ENCODE peak calls at places on chromosome 20, in seven cellular contexts. T is naive thymus-derived CD8-positive, alpha-beta T cell; S is GM20000; L is NB4; R is AG10803; P is AG04450; M is left cardiac atrium. I is an unnamed sample.

GRCh38 chr20:24684954-24685691 is 215.7 kb downstream of the SYNDIG1 start:
- DNase-seq in T (no peak), S (no peak), L (no peak), R (no peak), P (no peak), M (no peak), I (no peak)

GRCh38 chr20:9440891-9441290 is 73.5 kb upstream of the LAMP5 start:
- DNase-seq in T (no peak), S (no peak), L (no peak), R (peak), P (no peak), M (no peak), I (no peak)

GRCh38 chr20:28562510-28562898 is 2695.0 kb upstream of the DEFB115 start:
- DNase-seq in T (no peak), S (no peak), L (no peak), R (peak), P (peak), M (no peak), I (no peak)

GRCh38 chr20:3177746-3178477 is 4.6 kb upstream of the LZTS3 start:
- DNase-seq in T (no peak), S (no peak), L (peak), R (no peak), P (no peak), M (no peak), I (no peak)

GRCh38 chr20:61186771-61187170 is 65.3 kb upstream of the CDH4 start:
- DNase-seq in T (no peak), S (no peak), L (no peak), R (peak), P (no peak), M (no peak), I (no peak)

GRCh38 chr20:2349801-2350200 is 30.9 kb upstream of the TGM6 start:
- DNase-seq in T (no peak), S (no peak), L (no peak), R (peak), P (no peak), M (no peak), I (no peak)

GRCh38 chr20:38115205-38115604 is 49.9 kb downstream of the TGM2 start:
- DNase-seq in T (no peak), S (no peak), L (no peak), R (no peak), P (no peak), M (no peak), I (no peak)

GRCh38 chr20:20083796-20084195 is 31.5 kb downstream of the CFAP61 start:
- DNase-seq in T (peak), S (peak), L (peak), R (peak), P (no peak), M (no peak), I (no peak)

GRCh38 chr20:62366370-62367135 is 559 bp downstream of the LAMA5 start:
- DNase-seq in T (no peak), S (no peak), L (no peak), R (no peak), P (no peak), M (peak), I (no peak)